ENCODE peak calls at places on chromosomes 5 and 9, in seven cellular contexts. P is tibial artery; C is left ventricle myocardium inferior; S is CD8-positive, alpha-beta T cell; Q is astrocyte of the spinal cord; I is H1; H is gastrocnemius medialis. W is an unnamed sample.

GRCh38 chr9:33189331-33189731 is 22.2 kb upstream of the B4GALT1 start:
- DNase-seq in C (no peak), I (no peak), H (no peak), P (no peak), S (no peak), Q (no peak), W (no peak)

GRCh38 chr9:137988051-137988450 is 110.5 kb downstream of the CACNA1B start:
- DNase-seq in I (peak), S (no peak), H (no peak), Q (no peak), P (no peak), C (no peak), W (no peak)

GRCh38 chr5:168472329-168472728 is 13.9 kb upstream of the RARS1 start:
- DNase-seq in H (no peak), S (no peak), P (no peak), I (no peak), Q (peak), C (no peak), W (peak)

GRCh38 chr9:123438821-123439220 is 82.8 kb downstream of the CRB2 start:
- DNase-seq in H (no peak), P (no peak), S (no peak), I (no peak), C (no peak), Q (no peak), W (no peak)

GRCh38 chr9:972512-973294 is 3.8 kb upstream of the DMRT3 start:
- DNase-seq in Q (no peak), P (no peak), I (peak), H (no peak), S (no peak), C (no peak), W (no peak)

GRCh38 chr9:126317513-126317912 is 9.1 kb upstream of the MVB12B start:
- DNase-seq in I (no peak), Q (no peak), P (no peak), H (peak), S (peak), C (no peak), W (no peak)

GRCh38 chr9:113250807-113251206 is 24.6 kb downstream of the CDC26 start:
- DNase-seq in C (no peak), I (no peak), P (no peak), Q (no peak), H (no peak), S (no peak), W (no peak)

GRCh38 chr5:16137177-16137576 is 42.4 kb downstream of the MARCHF11 start:
- DNase-seq in Q (no peak), P (no peak), I (no peak), S (no peak), C (no peak), H (no peak), W (no peak)

GRCh38 chr5:72378636-72379289 is 58.6 kb downstream of the PTCD2 start:
- DNase-seq in P (peak), I (no peak), C (no peak), S (no peak), Q (peak), H (peak), W (peak)

GRCh38 chr9:127550277-127550676 is 61.8 kb upstream of the STXBP1 start:
- DNase-seq in P (no peak), H (no peak), S (no peak), C (no peak), I (no peak), Q (no peak), W (no peak)

GRCh38 chr9:70587143-70587710 is 172.8 kb upstream of the KLF9 start:
- DNase-seq in S (no peak), Q (peak), I (no peak), H (peak), C (no peak), P (peak), W (peak)

DNA sequence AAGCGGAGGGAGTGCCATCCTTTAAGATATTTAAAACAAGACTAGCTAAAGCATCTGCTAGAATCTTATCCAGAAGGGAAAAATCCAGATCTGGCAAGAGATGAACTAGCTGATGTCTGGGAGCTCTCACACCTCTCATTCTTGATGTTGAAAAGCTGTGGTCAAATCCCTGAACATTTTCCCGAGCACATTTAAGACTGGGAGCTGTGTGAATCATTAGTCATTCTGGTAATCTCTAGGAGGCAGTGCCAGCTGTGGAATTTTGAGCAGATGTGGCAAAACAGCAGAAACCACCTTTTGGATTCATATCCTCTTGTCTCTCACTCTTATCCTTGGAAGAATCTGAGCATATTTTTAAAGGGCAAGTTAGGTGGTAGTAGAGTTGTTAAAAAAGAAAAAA is 218.0 kb downstream of the MAN2A1 start:
- DNase-seq in C (no peak), H (no peak), Q (peak), S (no peak), I (no peak), P (no peak), W (peak)
- TF ChIP-seq CTCF in C (no peak), H (no peak), Q (no peak), S (no peak), I (no peak), P (no peak), W (no peak)

GRCh38 chr9:133419005-133419404 is 1.2 kb upstream of the REXO4 start:
- DNase-seq in H (no peak), S (no peak), I (no peak), Q (no peak), P (no peak), C (no peak), W (no peak)
- H3K4me3 ChIP-seq in H (no peak), S (no peak), I (peak), Q (no peak), P (no peak), C (peak), W (no peak)

GRCh38 chr9:68685770-68686169 is 19.3 kb upstream of the PIP5K1B start:
- DNase-seq in H (no peak), Q (no peak), S (no peak), P (no peak), C (no peak), I (peak), W (no peak)
- TF ChIP-seq CTCF in H (no peak), Q (no peak), S (no peak), P (no peak), C (peak), I (peak), W (peak)

GRCh38 chr5:154214236-154215106 is 23.9 kb downstream of the GALNT10 start:
- DNase-seq in Q (peak), C (no peak), S (no peak), P (no peak), I (no peak), H (no peak), W (peak)
- H3K4me3 ChIP-seq in Q (no peak), C (no peak), S (no peak), P (no peak), I (no peak), H (no peak), W (no peak)